ENCODE peak calls at places on chromosome 17, in six cellular contexts. E is lower lobe of right lung, A is SJSA1, W is vagina, C is keratinocyte, U is A549. O is an unnamed sample. For H3K4me1, the result is how much of the 10 kb centered on the place peaks cover.

GRCh38 chr17:59634632-59635561 is 15.2 kb downstream of the CLTC start:
- DNase-seq in C (no peak), W (no peak), A (no peak), U (no peak), E (no peak), O (no peak)

GRCh38 chr17:58996968-58997367 is 109.7 kb downstream of the TRIM37 start:
- DNase-seq in U (no peak), A (no peak), E (no peak), C (no peak), W (no peak), O (no peak)

GRCh38 chr17:45414997-45415881 is 17.4 kb downstream of the ARHGAP27 start:
- DNase-seq in A (no peak), E (no peak), W (no peak), C (no peak), U (no peak), O (peak)

GRCh38 chr17:74768069-74768762 is 7.9 kb downstream of the NAT9 start:
- DNase-seq in A (no peak), C (no peak), W (no peak), U (no peak), E (no peak), O (peak)

GRCh38 chr17:21001813-21002221 is 41.0 kb downstream of the USP22 start:
- DNase-seq in W (no peak), A (no peak), E (no peak), C (no peak), U (no peak), O (peak)

GRCh38 chr17:50139950-50140885 is 10.3 kb upstream of the SAMD14 start:
- DNase-seq in C (no peak), W (no peak), U (peak), A (peak), E (peak), O (peak)

GRCh38 chr17:79842136-79842655 is 3.0 kb upstream of the CBX4 start:
- DNase-seq in U (no peak), W (no peak), C (no peak), A (no peak), E (no peak), O (peak)

GRCh38 chr17:66898536-66898935 is 63.6 kb downstream of the CACNG5 start:
- DNase-seq in W (no peak), U (no peak), C (no peak), E (no peak), A (no peak), O (no peak)

GRCh38 chr17:4951486-4951885 is 567 bp downstream of the ENO3 start:
- DNase-seq in W (no peak), E (no peak), A (no peak), U (no peak), C (no peak), O (no peak)

GRCh38 chr17:60749050-60749449 is 71.4 kb downstream of the BCAS3 start:
- DNase-seq in A (no peak), E (no peak), C (no peak), U (no peak), W (no peak), O (no peak)

GRCh38 chr17:33523577-33523981 is 230.5 kb upstream of the ASIC2 start:
- DNase-seq in C (no peak), E (no peak), W (peak), U (no peak), A (no peak), O (no peak)

GRCh38 chr17:7852262-7852670 is 2.6 kb upstream of the TMEM88 start:
- DNase-seq in E (peak), A (no peak), U (no peak), C (no peak), W (no peak), O (peak)

GRCh38 chr17:40314557-40314953 is 5.6 kb downstream of the RARA start:
- DNase-seq in E (peak), U (peak), C (peak), A (peak), W (peak), O (peak)

GRCh38 chr17:50115744-50116143 is 14.2 kb downstream of the SAMD14 start:
- DNase-seq in W (no peak), A (no peak), E (no peak), U (no peak), C (no peak), O (peak)

GRCh38 chr17:50052822-50053653 is 2.9 kb upstream of the ITGA3 start:
- DNase-seq in U (peak), C (no peak), E (peak), W (no peak), A (peak), O (peak)

GRCh38 chr17:42111901-42112551 is 488 bp downstream of the DHX58 start:
- DNase-seq in A (no peak), U (no peak), C (no peak), W (no peak), E (peak), O (no peak)

GRCh38 chr17:1390422-1391367 is 9.3 kb downstream of the YWHAE start:
- DNase-seq in C (no peak), U (no peak), W (no peak), A (no peak), E (no peak), O (no peak)
- H3K27ac ChIP-seq in C (peak), U (no peak), W (peak), A (no peak), E (no peak), O (no peak)

DNA sequence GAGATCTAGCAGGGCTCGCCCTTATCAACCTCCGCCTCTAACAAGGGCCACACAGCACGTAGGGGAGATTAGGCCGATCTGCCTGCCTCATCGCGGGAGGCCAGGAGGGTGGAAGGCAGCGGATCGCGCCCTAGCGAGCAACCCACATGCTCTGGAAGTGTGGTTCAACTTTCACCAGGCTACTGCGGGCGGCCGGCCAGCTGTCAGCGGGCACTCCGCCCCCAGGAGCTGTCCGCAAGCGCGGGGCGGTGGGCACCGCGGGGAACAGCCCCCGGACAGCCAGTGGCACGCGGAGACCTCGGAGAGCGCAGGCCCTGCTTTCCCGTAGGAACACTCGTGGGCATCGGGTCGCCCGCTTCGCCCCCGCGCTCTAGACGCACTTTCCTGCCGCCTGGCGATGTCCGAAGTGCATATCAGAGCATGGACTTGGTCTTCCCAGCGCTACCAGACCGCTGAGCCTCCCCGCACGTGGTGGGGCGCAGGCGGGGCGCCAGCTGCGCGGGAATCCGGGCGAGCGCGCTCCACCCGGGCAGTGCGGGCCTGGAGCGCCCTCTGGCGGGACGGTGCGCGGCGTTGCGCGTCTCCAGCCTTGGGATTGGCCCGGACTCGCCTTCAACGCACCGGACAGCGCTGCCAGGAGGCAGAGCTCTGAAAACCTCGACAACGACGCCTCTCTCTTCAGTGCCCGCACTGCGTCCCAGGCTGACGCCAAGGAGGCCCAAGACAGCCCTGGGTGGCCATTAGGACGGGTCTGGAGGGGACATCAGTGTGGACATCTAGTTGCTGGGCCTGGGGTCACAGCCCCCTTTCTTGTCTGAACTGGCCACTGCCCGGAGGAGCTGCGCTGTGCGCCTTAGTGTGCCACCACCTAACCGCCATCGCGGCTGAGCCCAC is 3.6 kb upstream of the ZNHIT3 start:
- DNase-seq in E (peak), C (no peak), U (peak), A (peak), W (no peak), O (peak)
- H3K4me3 ChIP-seq in E (peak), C (peak), U (peak), A (no peak), W (peak), O (peak)

GRCh38 chr17:27466748-27467375 is 10.6 kb downstream of the KSR1 start:
- DNase-seq in E (peak), W (no peak), U (no peak), A (no peak), C (no peak), O (no peak)
- H3K4me1 ChIP-seq in E (under half), W (under half), U (under half), A (under half), C (under half), O (under half)

DNA sequence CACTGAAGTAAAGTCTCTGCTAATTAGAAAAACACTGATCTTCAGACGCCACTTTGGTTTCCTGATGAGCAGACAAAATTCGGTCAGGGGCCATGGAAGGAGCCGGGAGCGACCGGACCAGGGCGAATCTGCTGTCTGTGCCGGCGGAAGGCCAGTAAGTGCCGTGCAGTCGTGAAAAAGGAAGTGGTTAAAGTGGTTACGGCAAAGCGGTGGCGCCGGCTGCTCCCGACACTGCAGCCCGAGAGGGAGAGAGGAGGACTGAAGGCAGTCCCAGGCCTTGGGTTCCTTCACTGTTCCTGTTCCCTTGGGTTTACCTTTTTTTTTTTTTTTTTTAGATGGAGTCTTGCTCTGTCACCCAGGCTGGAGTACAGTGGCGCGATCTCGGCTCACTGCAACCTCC is 17.3 kb upstream of the HEXD start:
- DNase-seq in U (no peak), C (no peak), W (no peak), A (no peak), E (peak), O (peak)
- H3K27ac ChIP-seq in U (no peak), C (no peak), W (no peak), A (no peak), E (peak), O (no peak)

GRCh38 chr17:48554412-48555090 is 9.6 kb upstream of the HOXB2 start:
- DNase-seq in E (no peak), U (peak), C (no peak), A (no peak), W (no peak), O (no peak)
- H3K4me3 ChIP-seq in E (peak), U (peak), C (no peak), A (no peak), W (peak), O (peak)

O was measured in kidney.